ENCODE peak calls at places on chromosomes 16 and 17, in nine cellular contexts. J, F, A, W, L, G, I, O and K are unnamed samples.

GRCh38 chr17:35849469-35850348 is 19.0 kb downstream of the HEATR9 start:
- DNase-seq in F (peak), W (peak), L (no peak), J (peak), O (peak), A (peak), I (peak), G (no peak), K (peak)

GRCh38 chr16:25875956-25876608 is 184.3 kb downstream of the HS3ST4 start:
- DNase-seq in O (no peak), A (no peak), G (no peak), F (no peak), L (no peak), I (no peak), W (no peak), J (no peak), K (no peak)

GRCh38 chr17:81334987-81335386 is 39.9 kb upstream of the SLC38A10 start:
- DNase-seq in L (no peak), W (no peak), F (no peak), G (no peak), I (no peak), A (no peak), O (no peak), J (no peak), K (no peak)

GRCh38 chr17:80737106-80738019 is 192.7 kb downstream of the RPTOR start:
- DNase-seq in A (no peak), I (peak), G (no peak), F (no peak), L (no peak), W (no peak), J (no peak), O (no peak), K (peak)

GRCh38 chr17:40921026-40921425 is 16.4 kb downstream of the KRT23 start:
- DNase-seq in L (no peak), G (no peak), O (no peak), F (no peak), A (no peak), I (no peak), W (no peak), J (no peak), K (no peak)

GRCh38 chr17:17303010-17303846 is at the start of gene NT5M:
- DNase-seq in J (no peak), A (peak), I (peak), F (peak), O (peak), W (no peak), G (no peak), L (peak), K (peak)

GRCh38 chr17:9529033-9529748 is 46.4 kb downstream of the STX8 start:
- DNase-seq in A (peak), I (peak), J (peak), W (peak), G (no peak), O (peak), F (no peak), L (no peak), K (peak)

GRCh38 chr16:424623-425081 is 797 bp upstream of the RAB11FIP3 start:
- DNase-seq in O (peak), A (no peak), W (no peak), I (no peak), L (no peak), G (no peak), J (no peak), F (peak), K (no peak)

GRCh38 chr16:720990-721764 is at the start of gene ANTKMT:
- DNase-seq in O (peak), I (peak), G (no peak), J (no peak), L (no peak), W (no peak), A (peak), F (peak), K (peak)

GRCh38 chr16:58020628-58021521 is 4.7 kb upstream of the MMP15 start:
- DNase-seq in G (no peak), A (peak), F (peak), W (peak), L (no peak), J (no peak), O (peak), I (peak), K (peak)

GRCh38 chr17:32323784-32324590 is 18.0 kb downstream of the C17orf75 start:
- DNase-seq in W (no peak), F (peak), G (no peak), L (no peak), J (no peak), O (no peak), A (no peak), I (no peak), K (peak)

GRCh38 chr17:39702901-39703893 is 3.3 kb downstream of the ERBB2 start:
- DNase-seq in A (peak), I (peak), W (no peak), J (no peak), O (no peak), L (no peak), G (no peak), F (no peak), K (peak)

GRCh38 chr16:65743558-65743957 is 621.7 kb upstream of the CDH11 start:
- DNase-seq in A (no peak), I (no peak), O (no peak), W (no peak), J (no peak), F (no peak), L (no peak), G (no peak), K (no peak)

GRCh38 chr17:70099884-70100283 is 24.9 kb downstream of the KCNJ16 start:
- DNase-seq in G (no peak), F (no peak), J (no peak), I (no peak), L (no peak), O (no peak), A (no peak), W (no peak), K (no peak)

GRCh38 chr16:56506941-56507340 is 12.9 kb downstream of the BBS2 start:
- DNase-seq in I (no peak), J (peak), A (no peak), G (no peak), W (peak), O (peak), L (no peak), F (no peak), K (no peak)

DNA sequence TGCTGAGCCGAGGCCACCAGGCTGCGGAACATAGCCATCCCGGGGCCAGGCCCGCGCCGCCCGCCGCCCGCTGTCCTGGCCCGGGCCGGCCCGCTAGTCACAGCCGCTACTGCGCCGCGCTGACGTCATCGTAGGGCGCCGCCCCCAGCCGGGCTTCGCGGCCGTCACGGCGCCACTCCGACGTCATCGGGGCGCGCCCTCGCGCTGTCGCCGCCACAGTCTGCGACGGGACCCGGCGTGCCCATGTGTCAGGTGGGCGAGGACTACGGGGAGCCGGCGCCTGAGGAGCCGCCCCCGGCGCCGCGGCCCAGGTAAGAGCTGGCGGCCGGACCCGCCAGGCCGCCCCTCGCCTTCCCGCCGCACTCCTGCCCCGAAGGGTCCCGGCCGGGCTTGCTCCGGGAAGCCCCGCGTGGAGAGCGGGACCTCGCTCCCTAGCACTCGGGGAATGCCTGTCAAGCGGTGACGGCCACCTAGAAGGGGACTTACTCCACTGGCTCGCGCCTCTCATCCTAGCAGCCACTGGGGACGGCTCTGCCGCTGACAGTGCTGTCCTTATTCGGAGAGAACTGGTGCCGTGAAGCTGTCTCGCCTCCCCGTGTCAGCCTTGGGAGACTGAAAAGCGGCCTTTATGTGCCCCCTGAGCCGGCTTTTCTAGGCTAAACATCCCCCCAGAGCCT is at the start of the genes CTU2 and RNF166:
- DNase-seq in W (peak), F (peak), J (peak), I (peak), L (peak), O (peak), G (peak), A (peak), K (peak)
- TF ChIP-seq CTCF in W (no peak), F (no peak), J (no peak), I (no peak), L (no peak), O (no peak), G (peak), A (no peak), K (no peak)

GRCh38 chr17:13118311-13118710 is 100.5 kb upstream of the ELAC2 start:
- DNase-seq in O (no peak), W (no peak), F (no peak), A (no peak), J (no peak), I (no peak), G (no peak), L (no peak), K (no peak)

GRCh38 chr17:13113821-13114525 is 96.1 kb upstream of the ELAC2 start:
- DNase-seq in A (no peak), I (no peak), L (no peak), F (no peak), G (no peak), J (no peak), W (no peak), O (no peak), K (no peak)

GRCh38 chr17:13117616-13118015 is 99.8 kb upstream of the ELAC2 start:
- DNase-seq in L (no peak), G (no peak), O (no peak), W (no peak), A (no peak), J (no peak), F (no peak), I (no peak), K (no peak)

GRCh38 chr17:13114601-13115024 is 96.8 kb upstream of the ELAC2 start:
- DNase-seq in J (peak), I (peak), W (peak), A (peak), O (peak), F (peak), G (no peak), L (no peak), K (peak)
- TF ChIP-seq CTCF in J (peak), I (peak), W (peak), A (peak), O (peak), F (peak), G (no peak), L (peak), K (peak)

GRCh38 chr17:48998557-48999440 is 1.6 kb downstream of the IGF2BP1 start:
- DNase-seq in F (no peak), G (peak), A (no peak), O (peak), W (no peak), I (no peak), L (no peak), J (no peak), K (no peak)
- TF ChIP-seq CTCF in F (no peak), G (no peak), A (no peak), O (peak), W (peak), I (no peak), L (no peak), J (peak), K (no peak)

DNA sequence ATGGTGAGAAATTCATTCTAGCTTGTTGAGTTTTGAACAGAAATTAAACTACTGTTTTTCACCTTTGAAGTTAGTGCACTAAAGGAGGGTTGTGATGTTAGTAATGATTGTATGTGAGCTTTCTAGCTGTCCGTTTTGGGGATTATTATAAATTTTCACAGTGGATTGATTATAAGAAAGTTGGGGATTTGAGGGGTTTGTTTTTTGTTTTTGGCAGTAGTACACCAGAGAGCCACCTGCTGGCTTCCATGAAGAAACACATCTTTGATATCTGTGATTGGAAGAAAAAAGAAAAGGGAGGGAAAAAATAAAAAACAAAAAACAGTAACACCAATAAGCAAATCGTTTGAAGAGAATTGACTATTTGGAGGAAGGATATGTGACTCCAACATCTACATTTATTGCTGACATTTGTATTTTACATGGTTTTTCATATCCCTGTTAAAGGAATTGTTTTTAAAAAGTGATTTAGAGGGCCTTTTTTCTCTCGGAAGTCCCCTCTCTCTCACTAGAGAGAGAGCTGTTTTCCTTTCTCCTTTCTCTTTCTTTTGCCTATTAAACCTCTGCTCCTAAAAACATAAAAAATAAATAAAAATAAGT is 1469.5 kb upstream of the GOT2 start:
- DNase-seq in G (no peak), A (peak), W (peak), I (no peak), J (no peak), L (no peak), F (no peak), O (peak), K (no peak)
- TF ChIP-seq CTCF in G (peak), A (peak), W (peak), I (no peak), J (peak), L (peak), F (peak), O (no peak), K (peak)

GRCh38 chr16:9012848-9013507 is 49.3 kb upstream of the USP7 start:
- DNase-seq in L (no peak), O (peak), F (no peak), A (no peak), G (no peak), I (peak), J (no peak), W (no peak), K (peak)
- TF ChIP-seq CTCF in L (no peak), O (no peak), F (no peak), A (no peak), G (no peak), I (no peak), J (peak), W (peak), K (no peak)

GRCh38 chr17:37510056-37510455 is 20.4 kb downstream of the DUSP14 start:
- DNase-seq in O (no peak), W (no peak), G (no peak), I (no peak), A (no peak), L (no peak), J (no peak), F (no peak), K (no peak)

GRCh38 chr17:37503148-37503547 is 13.5 kb downstream of the DUSP14 start:
- DNase-seq in G (no peak), O (no peak), L (no peak), F (no peak), J (no peak), I (no peak), W (no peak), A (no peak), K (no peak)

GRCh38 chr17:37507108-37507507 is 17.4 kb downstream of the DUSP14 start:
- DNase-seq in A (no peak), L (no peak), I (no peak), O (no peak), G (no peak), J (no peak), F (no peak), W (no peak), K (no peak)

GRCh38 chr17:37505333-37505732 is 15.6 kb downstream of the DUSP14 start:
- DNase-seq in I (no peak), O (no peak), G (no peak), F (no peak), A (no peak), J (no peak), W (no peak), L (no peak), K (no peak)

DNA sequence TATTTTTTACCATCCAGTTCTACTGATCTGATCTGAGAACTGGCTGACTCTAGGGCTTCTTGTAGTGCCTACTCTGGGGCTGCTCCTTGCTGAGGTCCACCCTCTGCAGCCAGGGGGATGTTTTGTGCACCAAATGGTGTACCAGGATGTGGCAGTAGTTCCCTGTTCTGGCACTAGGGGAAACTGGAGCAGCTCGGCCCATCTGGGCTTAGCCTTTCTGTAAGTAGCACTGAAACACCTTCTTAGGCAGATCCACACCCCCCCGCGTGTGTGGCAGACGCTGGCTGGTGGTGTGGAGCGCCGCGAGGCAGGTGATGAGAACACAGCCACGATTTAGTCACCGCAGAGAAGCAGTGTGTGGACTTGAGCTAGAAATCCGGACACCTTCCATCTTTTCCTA is 17.0 kb downstream of the DUSP14 start:
- DNase-seq in O (peak), J (no peak), W (no peak), G (no peak), L (no peak), F (no peak), I (no peak), A (peak), K (peak)
- TF ChIP-seq CTCF in O (peak), J (peak), W (peak), G (peak), L (peak), F (peak), I (no peak), A (peak), K (peak)

GRCh38 chr17:65797809-65798208 is 236.4 kb upstream of the AXIN2 start:
- DNase-seq in F (no peak), I (no peak), J (no peak), L (no peak), W (no peak), G (no peak), O (peak), A (no peak), K (peak)
- TF ChIP-seq CTCF in F (no peak), I (no peak), J (peak), L (no peak), W (peak), G (no peak), O (peak), A (no peak), K (peak)

GRCh38 chr17:67518881-67519280 is 141.8 kb downstream of the PITPNC1 start:
- DNase-seq in I (no peak), G (no peak), O (peak), F (no peak), A (no peak), L (no peak), J (no peak), W (no peak), K (no peak)

GRCh38 chr17:67515490-67516088 is 138.5 kb downstream of the PITPNC1 start:
- DNase-seq in J (no peak), L (no peak), W (no peak), G (no peak), I (no peak), A (no peak), O (no peak), F (no peak), K (no peak)

GRCh38 chr17:67519801-67520251 is 142.7 kb downstream of the PITPNC1 start:
- DNase-seq in G (no peak), F (no peak), W (no peak), L (no peak), J (no peak), O (no peak), A (no peak), I (no peak), K (no peak)

GRCh38 chr17:67514998-67515397 is 137.9 kb downstream of the PITPNC1 start:
- DNase-seq in J (no peak), G (no peak), A (no peak), W (no peak), O (no peak), I (peak), F (no peak), L (no peak), K (no peak)

GRCh38 chr17:67517335-67517734 is 140.3 kb downstream of the PITPNC1 start:
- DNase-seq in W (no peak), J (no peak), L (no peak), G (no peak), I (no peak), O (no peak), F (no peak), A (no peak), K (no peak)
- TF ChIP-seq CTCF in W (no peak), J (no peak), L (no peak), G (no peak), I (no peak), O (no peak), F (no peak), A (no peak), K (no peak)

GRCh38 chr16:74817851-74818250 is 43.2 kb upstream of the FA2H start:
- DNase-seq in O (no peak), I (no peak), A (no peak), J (no peak), W (no peak), F (no peak), L (no peak), G (no peak), K (no peak)
- TF ChIP-seq CTCF in O (no peak), I (no peak), A (no peak), J (no peak), W (peak), F (no peak), L (no peak), G (no peak), K (no peak)

GRCh38 chr16:80739523-80739922 is 64.9 kb downstream of the CDYL2 start:
- DNase-seq in I (no peak), L (no peak), W (no peak), G (no peak), F (no peak), A (no peak), O (no peak), J (no peak), K (peak)
- TF ChIP-seq CTCF in I (no peak), L (no peak), W (no peak), G (no peak), F (no peak), A (no peak), O (no peak), J (no peak), K (no peak)